ENCODE peak calls at places on chromosome 20, in four cellular contexts. D is GM10248, X is AG04450, B is pancreas. P is an unnamed sample.

GRCh38 chr20:52972190-52972937 is at the start of gene TSHZ2:
- DNase-seq in D (no peak), X (no peak), B (peak), P (no peak)

GRCh38 chr20:57211949-57212889 is 54.2 kb downstream of the BMP7 start:
- DNase-seq in D (no peak), X (peak), B (peak), P (peak)

GRCh38 chr20:13236990-13237720 is 16.1 kb downstream of the ISM1 start:
- DNase-seq in D (no peak), X (no peak), B (no peak), P (no peak)

GRCh38 chr20:51220293-51220706 is 197.4 kb upstream of the KCNG1 start:
- DNase-seq in D (peak), X (no peak), B (peak), P (no peak)

GRCh38 chr20:51366155-51366886 is 176.2 kb downstream of the NFATC2 start:
- DNase-seq in D (no peak), X (peak), B (no peak), P (peak)

GRCh38 chr20:53943522-53944291 is 126.7 kb downstream of the BCAS1 start:
- DNase-seq in D (peak), X (no peak), B (no peak), P (no peak)

GRCh38 chr20:13777171-13777601 is 7.5 kb downstream of the ESF1 start:
- DNase-seq in D (no peak), X (no peak), B (no peak), P (no peak)

GRCh38 chr20:4638826-4639225 is 82.9 kb upstream of the PRND start:
- DNase-seq in D (no peak), X (no peak), B (no peak), P (no peak)

GRCh38 chr20:50278684-50279531 is 88.3 kb downstream of the CEBPB start:
- DNase-seq in D (no peak), X (no peak), B (peak), P (no peak)

GRCh38 chr20:59780494-59781185 is 152.8 kb downstream of the SYCP2 start:
- DNase-seq in D (no peak), X (no peak), B (no peak), P (no peak)

GRCh38 chr20:8790442-8791074 is 278.3 kb upstream of the PLCB4 start:
- DNase-seq in D (peak), X (peak), B (no peak), P (no peak)

GRCh38 chr20:35055445-35056276 is 36.9 kb downstream of the TRPC4AP start:
- DNase-seq in D (peak), X (no peak), B (no peak), P (no peak)

GRCh38 chr20:43360016-43360415 is 97.7 kb upstream of the SRSF6 start:
- DNase-seq in D (no peak), X (no peak), B (no peak), P (no peak)

GRCh38 chr20:43365691-43366090 is 92.0 kb upstream of the SRSF6 start:
- DNase-seq in D (no peak), X (no peak), B (no peak), P (no peak)

GRCh38 chr20:43361526-43361925 is 96.2 kb upstream of the SRSF6 start:
- DNase-seq in D (no peak), X (no peak), B (no peak), P (no peak)

GRCh38 chr20:43364001-43364400 is 93.7 kb upstream of the SRSF6 start:
- DNase-seq in D (no peak), X (no peak), B (no peak), P (no peak)

GRCh38 chr20:43363506-43363905 is 94.2 kb upstream of the SRSF6 start:
- DNase-seq in D (no peak), X (no peak), B (no peak), P (no peak)
- TF ChIP-seq CTCF in D (no peak), X (no peak), B (no peak), P (no peak)

DNA sequence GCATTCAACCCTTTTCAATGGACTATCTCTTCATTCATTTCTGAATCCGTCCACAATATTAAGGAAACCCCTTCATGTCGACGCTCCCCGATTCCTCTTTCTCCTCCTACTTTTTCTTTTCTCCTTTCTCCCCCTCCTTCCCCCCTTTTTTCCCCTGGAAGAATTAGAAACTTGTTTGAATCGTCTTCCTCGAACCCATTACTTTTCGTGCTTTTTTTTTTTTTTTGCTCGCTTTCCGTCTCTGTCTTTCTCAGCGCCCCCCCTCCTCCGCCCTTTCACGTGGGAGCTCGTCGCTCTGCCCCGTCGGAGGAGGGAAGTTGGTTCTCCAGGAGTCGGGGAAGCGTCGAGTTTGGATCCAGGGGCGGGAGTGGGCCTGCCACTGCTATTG is 2.3 kb upstream of the NKX2-2 start:
- DNase-seq in D (no peak), X (no peak), B (no peak), P (no peak)
- TF ChIP-seq CTCF in D (no peak), X (no peak), B (no peak), P (no peak)

GRCh38 chr20:41538810-41539596 is 79.2 kb downstream of the CHD6 start:
- DNase-seq in D (no peak), X (no peak), B (no peak), P (no peak)
- TF ChIP-seq CTCF in D (no peak), X (no peak), B (no peak), P (no peak)

GRCh38 chr20:34022154-34022842 is 28.6 kb downstream of the RALY start:
- DNase-seq in D (peak), X (no peak), B (no peak), P (no peak)
- TF ChIP-seq CTCF in D (peak), X (peak), B (no peak), P (peak)

GRCh38 chr20:33296206-33296605 is 13.2 kb downstream of the BPIFB1 start:
- DNase-seq in D (no peak), X (no peak), B (no peak), P (no peak)
- TF ChIP-seq CTCF in D (no peak), X (no peak), B (no peak), P (no peak)

GRCh38 chr20:62627901-62628612 is 14.2 kb upstream of the SLCO4A1 start:
- DNase-seq in D (peak), X (no peak), B (no peak), P (peak)
- TF ChIP-seq CTCF in D (no peak), X (no peak), B (no peak), P (no peak)

GRCh38 chr20:297098-297924 is at the start of gene ZCCHC3:
- DNase-seq in D (peak), X (peak), B (peak), P (peak)
- TF ChIP-seq CTCF in D (peak), X (peak), B (no peak), P (no peak)